ENCODE peak calls at places on chromosomes 13 and 19, in eight cellular contexts. S is upper lobe of right lung, L is tibial artery, A is body of pancreas, T is heart right ventricle, N is pancreas, P is cardiac muscle cell, W is breast epithelium. G is an unnamed sample.

GRCh38 chr13:21986602-21987001 is 315.7 kb downstream of the FGF9 start:
- DNase-seq in T (peak; percentile 28), P (peak; percentile 63), S (no peak), A (peak; percentile 40), N (no peak), L (peak; percentile 85), W (no peak), G (peak; percentile 62)

GRCh38 chr19:46390121-46390858 is 23.1 kb downstream of the CCDC8 start:
- DNase-seq in T (no peak), N (peak; percentile 70), P (no peak), A (no peak), W (no peak), S (peak; percentile 48), L (no peak), G (no peak)

GRCh38 chr13:73943137-73943964 is 190.9 kb downstream of the KLF12 start:
- DNase-seq in T (no peak), P (no peak), N (no peak), L (no peak), W (no peak), S (no peak), A (no peak), G (no peak)

GRCh38 chr13:52665325-52665724 is 12.7 kb downstream of the SUGT1 start:
- DNase-seq in P (peak; percentile 29), L (no peak), S (no peak), A (no peak), W (no peak), T (no peak), N (no peak), G (no peak)

GRCh38 chr13:26019881-26020535 is 31.8 kb downstream of the SHISA2 start:
- DNase-seq in L (no peak), P (peak; percentile 79), W (no peak), T (no peak), N (no peak), S (no peak), A (no peak), G (no peak)

GRCh38 chr13:40221460-40222201 is 444.8 kb downstream of the FOXO1 start:
- DNase-seq in S (no peak), A (peak; percentile 43), N (no peak), L (no peak), T (no peak), P (peak; percentile 90), W (no peak), G (peak; percentile 55)

GRCh38 chr19:19134687-19135158 is 3.6 kb downstream of the TMEM161A start:
- DNase-seq in W (no peak), L (no peak), P (no peak), A (peak; percentile 53), T (peak; percentile 86), S (peak; percentile 78), N (peak; percentile 73), G (no peak)

GRCh38 chr19:18989316-18989715 is 44.0 kb downstream of the SUGP2 start:
- DNase-seq in W (no peak), N (no peak), S (no peak), A (no peak), L (no peak), T (no peak), P (no peak), G (no peak)

GRCh38 chr19:32519023-32519422 is 62.0 kb upstream of the PDCD5 start:
- DNase-seq in A (no peak), P (peak; percentile 35), T (no peak), L (no peak), N (no peak), S (no peak), W (no peak), G (no peak)

GRCh38 chr13:31774186-31774585 is 34.9 kb downstream of the RXFP2 start:
- DNase-seq in N (no peak), S (no peak), T (no peak), L (no peak), P (no peak), W (no peak), A (no peak), G (no peak)

GRCh38 chr19:47762615-47763308 is 15.7 kb upstream of the SELENOW start:
- DNase-seq in S (no peak), T (peak; percentile 67), A (no peak), P (peak; percentile 59), L (no peak), N (no peak), W (no peak), G (no peak)

GRCh38 chr13:26485288-26485687 is 72.2 kb upstream of the WASF3 start:
- DNase-seq in L (no peak), T (no peak), S (no peak), A (no peak), P (no peak), W (no peak), N (no peak), G (no peak)

GRCh38 chr13:46975173-46975572 is 78.3 kb upstream of the HTR2A start:
- DNase-seq in A (no peak), S (no peak), N (no peak), P (no peak), W (no peak), T (no peak), L (no peak), G (no peak)

GRCh38 chr13:44396963-44397580 is 23.4 kb downstream of the SERP2 start:
- DNase-seq in P (peak; percentile 86), T (peak; percentile 38), N (no peak), W (no peak), L (no peak), S (no peak), A (no peak), G (no peak)

GRCh38 chr13:25241007-25241406 is 46.3 kb downstream of the MTMR6 start:
- DNase-seq in W (no peak), N (no peak), P (no peak), T (no peak), L (no peak), A (no peak), S (no peak), G (no peak)

GRCh38 chr19:38253788-38254187 is 2.4 kb downstream of the PPP1R14A start:
- DNase-seq in P (no peak), L (no peak), A (no peak), N (no peak), W (no peak), T (no peak), S (no peak), G (no peak)

GRCh38 chr13:98483636-98484288 is 93.1 kb downstream of the STK24 start:
- DNase-seq in A (no peak), T (no peak), W (no peak), P (no peak), S (no peak), L (no peak), N (no peak), G (peak; percentile 43)

GRCh38 chr19:46015080-46015960 is 7.5 kb downstream of the PGLYRP1 start:
- DNase-seq in N (peak; percentile 94), S (peak; percentile 92), A (peak; percentile 84), P (peak; percentile 46), W (peak; percentile 71), L (peak; percentile 48), T (peak; percentile 32), G (no peak)

GRCh38 chr19:51009061-51009891 is 7.9 kb upstream of the KLK8 start:
- DNase-seq in N (no peak), A (no peak), L (no peak), S (no peak), W (no peak), P (no peak), T (no peak), G (no peak)

GRCh38 chr13:112890316-112891131 is 78.5 kb upstream of the MCF2L start:
- DNase-seq in A (no peak), T (no peak), P (no peak), S (no peak), W (no peak), L (no peak), N (peak; percentile 46), G (no peak)
- H3K27me3 ChIP-seq in A (no peaks in the 10 kb centered on the region), T (peaks cover 25% of the 10 kb centered on the region), P (peaks cover 10% of the 10 kb centered on the region), S (peaks cover 11% of the 10 kb centered on the region), W (no peaks in the 10 kb centered on the region), L (no peaks in the 10 kb centered on the region), N (no peaks in the 10 kb centered on the region), G (peaks cover 21% of the 10 kb centered on the region)

DNA sequence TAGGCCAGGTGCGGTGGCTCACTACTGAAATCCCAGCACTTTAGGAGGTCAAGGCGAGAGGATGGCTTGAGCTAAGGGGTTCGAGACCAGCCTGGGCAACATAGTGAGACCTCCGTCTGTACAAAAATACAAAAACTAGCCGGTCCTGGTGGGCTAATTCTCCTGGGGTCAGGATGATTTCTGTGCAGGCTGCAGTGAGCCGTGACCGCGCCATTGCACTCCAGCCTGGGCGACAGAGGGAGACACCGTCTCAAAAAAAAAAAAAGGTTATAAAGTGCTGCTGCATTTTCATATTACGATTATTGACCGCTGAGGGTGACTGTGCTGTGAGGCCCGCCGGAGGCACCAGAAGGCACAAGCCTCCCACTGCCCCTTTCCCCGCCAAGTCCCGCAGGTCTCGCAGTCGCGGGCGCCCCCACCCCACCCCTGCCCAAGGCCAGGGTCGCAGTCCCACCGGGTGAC is 477 bp upstream of the PLEKHF1 start:
- DNase-seq in S (no peak), N (no peak), A (no peak), W (no peak), T (no peak), P (no peak), L (no peak), G (no peak)
- H3K27ac ChIP-seq in S (peak overlapping the region; percentile 74), N (peak overlapping the region; percentile 57), A (peak overlapping the region; percentile 87), W (peak overlapping the region; percentile 98), T (peak overlapping the region; percentile 75), P (no peak overlapping the region), L (peak overlapping the region; percentile 93), G (peak overlapping the region; percentile 99)

GRCh38 chr13:30616927-30617314 is 799 bp upstream of the USPL1 start:
- DNase-seq in S (no peak), A (peak; percentile 77), L (peak; percentile 81), T (peak; percentile 85), W (peak; percentile 57), N (no peak), P (peak; percentile 93), G (peak; percentile 71)
- H3K27me3 ChIP-seq in S (no peaks in the 10 kb centered on the region), A (no peaks in the 10 kb centered on the region), L (no peaks in the 10 kb centered on the region), T (no peaks in the 10 kb centered on the region), W (no peaks in the 10 kb centered on the region), N (no peaks in the 10 kb centered on the region), P (no peaks in the 10 kb centered on the region), G (no peaks in the 10 kb centered on the region)

GRCh38 chr13:23627419-23627818 is 57.2 kb downstream of the TNFRSF19 start:
- DNase-seq in P (no peak), T (no peak), A (no peak), N (no peak), L (no peak), S (no peak), W (no peak), G (no peak)

GRCh38 chr13:23629566-23630272 is 59.5 kb downstream of the TNFRSF19 start:
- DNase-seq in N (no peak), L (no peak), T (no peak), S (no peak), W (no peak), P (no peak), A (no peak), G (no peak)

GRCh38 chr13:23628765-23629565 is 58.8 kb downstream of the TNFRSF19 start:
- DNase-seq in A (no peak), L (no peak), N (no peak), S (no peak), T (no peak), W (no peak), P (peak; percentile 80), G (no peak)

GRCh38 chr13:23628250-23628649 is 58.0 kb downstream of the TNFRSF19 start:
- DNase-seq in W (no peak), P (no peak), N (no peak), S (no peak), A (no peak), T (no peak), L (no peak), G (no peak)

DNA sequence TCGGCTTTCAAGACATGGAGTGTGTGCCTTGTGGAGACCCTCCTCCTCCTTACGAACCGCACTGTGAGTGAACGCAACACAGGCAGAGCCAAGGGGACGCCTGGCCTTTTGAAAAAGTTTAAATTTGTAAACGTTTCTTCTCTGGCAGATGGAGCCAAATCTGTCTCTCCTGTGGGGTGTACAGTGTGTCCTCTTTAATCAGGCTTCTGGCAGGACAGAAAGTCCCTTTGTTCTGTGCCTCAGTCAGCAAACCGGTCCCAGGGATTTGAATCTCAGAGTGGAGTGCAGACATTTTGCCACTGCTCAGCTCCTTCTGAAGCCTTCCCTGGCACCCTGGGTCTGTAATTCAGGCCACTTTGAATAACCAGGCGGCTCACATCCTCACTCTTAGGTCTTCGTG is 56.5 kb downstream of the TNFRSF19 start:
- DNase-seq in W (no peak), P (no peak), L (no peak), A (no peak), N (no peak), S (no peak), T (no peak), G (no peak)
- H3K27ac ChIP-seq in W (no peak overlapping the region), P (no peak overlapping the region), L (no peak overlapping the region), A (no peak overlapping the region), N (no peak overlapping the region), S (no peak overlapping the region), T (no peak overlapping the region), G (peak overlapping the region; percentile 17)

G was measured in gastrocnemius medialis.